ENCODE peak calls at places on chromosomes 7 and 10, in six cellular contexts. B is EH; P is activated CD4-positive, CD25-positive, alpha-beta regulatory T cell; D is stimulated activated CD4-positive, alpha-beta T cell treated with anti-CD3 and anti-CD28 coated beads, TNF-alpha, amount 100 ng/mL, for 48 hours; H is osteoblast; U is AG04450. E is an unnamed sample.

GRCh38 chr7:137328389-137329120 is 15.0 kb downstream of the PTN start:
- DNase-seq in B (peak; percentile 2), P (no peak), D (no peak), H (no peak), U (peak; percentile 29), E (no peak)

GRCh38 chr10:77909755-77910375 is 16.7 kb downstream of the DLG5 start:
- DNase-seq in B (peak; percentile 79), P (no peak), D (no peak), H (peak; percentile 92), U (no peak), E (no peak)

GRCh38 chr10:128571745-128572144 is 445.5 kb upstream of the MKI67 start:
- DNase-seq in B (no peak), P (no peak), D (no peak), H (no peak), U (no peak), E (no peak)

GRCh38 chr10:100359030-100359432 is 12.0 kb downstream of the SCD start:
- DNase-seq in B (no peak), P (no peak), D (no peak), H (peak; percentile 62), U (no peak), E (no peak)

GRCh38 chr7:34823650-34824258 is 165.7 kb downstream of the NPSR1 start:
- DNase-seq in B (peak; percentile 54), P (peak; percentile 16), D (peak; percentile 12), H (peak; percentile 74), U (peak; percentile 8), E (peak; percentile 19)

GRCh38 chr10:59332581-59332980 is 29.8 kb downstream of the FAM13C start:
- DNase-seq in B (no peak), P (no peak), D (no peak), H (no peak), U (no peak), E (no peak)

GRCh38 chr7:133853706-133854276 is 273.3 kb upstream of the LRGUK start:
- DNase-seq in B (peak; percentile 91), P (no peak), D (no peak), H (peak; percentile 77), U (peak; percentile 61), E (peak; percentile 61)

GRCh38 chr7:19558527-19558926 is 150.3 kb downstream of the POLR1F start:
- DNase-seq in B (peak; percentile 23), P (no peak), D (no peak), H (peak; percentile 17), U (no peak), E (peak; percentile 86)

GRCh38 chr10:124450010-124450782 is at the start of gene NKX1-2:
- DNase-seq in B (no peak), P (no peak), D (no peak), H (peak; percentile 68), U (no peak), E (no peak)

GRCh38 chr10:128097783-128098182 is 28.4 kb downstream of the MKI67 start:
- DNase-seq in B (no peak), P (no peak), D (no peak), H (no peak), U (no peak), E (no peak)

GRCh38 chr10:118694848-118695247 is 59.9 kb downstream of the CACUL1 start:
- DNase-seq in B (peak; percentile 70), P (no peak), D (no peak), H (no peak), U (peak; percentile 56), E (no peak)

E was measured in HS-5.